ENCODE peak calls at places on chromosomes 6 and 20, in six cellular contexts. S, A, V, K, U and T are unnamed samples.

GRCh38 chr6:155224031-155224451 is 39.8 kb upstream of the CLDN20 start:
- DNase-seq in S (no peak), A (peak; percentile 85), V (peak; percentile 74), K (peak; percentile 97), U (peak; percentile 78), T (peak; percentile 74)

GRCh38 chr6:142902636-142903053 is 42.3 kb downstream of the HIVEP2 start:
- DNase-seq in S (peak; percentile 88), A (peak; percentile 98), V (peak; percentile 98), K (peak; percentile 97), U (peak; percentile 99), T (peak; percentile 99)

GRCh38 chr6:144477396-144477795 is 192.3 kb downstream of the UTRN start:
- DNase-seq in S (no peak), A (no peak), V (peak; percentile 29), K (no peak), U (peak; percentile 79), T (peak; percentile 11)

GRCh38 chr6:7163661-7164071 is 55.9 kb downstream of the RREB1 start:
- DNase-seq in S (no peak), A (no peak), V (no peak), K (no peak), U (no peak), T (no peak)

GRCh38 chr20:25486377-25486776 is 78.9 kb downstream of the GINS1 start:
- DNase-seq in S (no peak), A (no peak), V (peak; percentile 38), K (no peak), U (peak; percentile 68), T (peak; percentile 20)

GRCh38 chr20:32252189-32252588 is 25.3 kb upstream of the KIF3B start:
- DNase-seq in S (peak; percentile 60), A (no peak), V (no peak), K (no peak), U (no peak), T (no peak)

GRCh38 chr20:34337982-34338756 is 24.9 kb upstream of the ITCH start:
- DNase-seq in S (no peak), A (no peak), V (no peak), K (no peak), U (no peak), T (no peak)

GRCh38 chr6:46452312-46452917 is 38.8 kb downstream of the RCAN2 start:
- DNase-seq in S (no peak), A (no peak), V (no peak), K (peak; percentile 17), U (no peak), T (no peak)

GRCh38 chr6:33771342-33772113 is 17.4 kb downstream of the LEMD2 start:
- DNase-seq in S (peak; percentile 65), A (peak; percentile 94), V (peak; percentile 98), K (peak; percentile 51), U (peak; percentile 100), T (peak; percentile 93)

GRCh38 chr6:133590814-133591213 is 298.1 kb upstream of the TCF21 start:
- DNase-seq in S (no peak), A (no peak), V (no peak), K (peak; percentile 96), U (peak; percentile 21), T (peak; percentile 78)

GRCh38 chr6:133768656-133769295 is 120.1 kb upstream of the TCF21 start:
- DNase-seq in S (no peak), A (no peak), V (peak; percentile 70), K (peak; percentile 60), U (no peak), T (peak; percentile 52)

GRCh38 chr20:22529150-22530019 is 55.0 kb downstream of the FOXA2 start:
- DNase-seq in S (no peak), A (no peak), V (no peak), K (no peak), U (no peak), T (no peak)

GRCh38 chr6:148720371-148720770 is 26.5 kb upstream of the UST start:
- DNase-seq in S (no peak), A (no peak), V (peak; percentile 59), K (no peak), U (peak; percentile 46), T (peak; percentile 29)

GRCh38 chr20:52379723-52380336 is 188.3 kb upstream of the ZFP64 start:
- DNase-seq in S (no peak), A (peak; percentile 27), V (peak; percentile 51), K (no peak), U (peak; percentile 15), T (no peak)

GRCh38 chr6:1286972-1287600 is 24.8 kb upstream of the FOXQ1 start:
- DNase-seq in S (no peak), A (peak; percentile 31), V (peak; percentile 59), K (peak; percentile 99), U (peak; percentile 93), T (peak; percentile 88)

GRCh38 chr6:88494401-88495140 is 328.4 kb upstream of the CNR1 start:
- DNase-seq in S (no peak), A (no peak), V (no peak), K (no peak), U (no peak), T (no peak)

GRCh38 chr6:116165596-116165995 is 39.7 kb upstream of the COL10A1 start:
- DNase-seq in S (no peak), A (no peak), V (no peak), K (no peak), U (no peak), T (no peak)

GRCh38 chr6:135505648-135506047 is 8.1 kb upstream of the AHI1 start:
- DNase-seq in S (no peak), A (no peak), V (no peak), K (no peak), U (peak; percentile 17), T (no peak)

GRCh38 chr6:135503703-135504475 is 6.3 kb upstream of the AHI1 start:
- DNase-seq in S (no peak), A (no peak), V (no peak), K (no peak), U (no peak), T (no peak)

GRCh38 chr6:135504734-135505133 is 7.2 kb upstream of the AHI1 start:
- DNase-seq in S (no peak), A (no peak), V (no peak), K (no peak), U (no peak), T (no peak)

GRCh38 chr6:135505222-135505621 is 7.7 kb upstream of the AHI1 start:
- DNase-seq in S (no peak), A (no peak), V (no peak), K (no peak), U (no peak), T (no peak)

GRCh38 chr6:135506270-135506997 is 8.9 kb upstream of the AHI1 start:
- DNase-seq in S (no peak), A (peak; percentile 38), V (peak; percentile 81), K (peak; percentile 8), U (peak; percentile 56), T (no peak)
- TF ChIP-seq CTCF in S (peak; percentile 63), A (peak; percentile 48), V (peak; percentile 39), K (peak; percentile 58), U (peak; percentile 59), T (peak; percentile 43)

GRCh38 chr20:61311656-61312387 is 59.8 kb downstream of the CDH4 start:
- DNase-seq in S (no peak), A (no peak), V (no peak), K (peak; percentile 13), U (no peak), T (no peak)
- H3K4me3 ChIP-seq in S (no peak overlapping the region), A (no peak overlapping the region), V (no peak overlapping the region), K (no peak overlapping the region), U (no peak overlapping the region), T (no peak overlapping the region)

GRCh38 chr6:91337967-91338366 is 751.1 kb upstream of the MAP3K7 start:
- DNase-seq in S (no peak), A (no peak), V (no peak), K (no peak), U (no peak), T (no peak)
- TF ChIP-seq CTCF in S (no peak), A (peak; percentile 34), V (peak; percentile 16), K (peak; percentile 23), U (no peak), T (peak; percentile 3)

GRCh38 chr6:124997196-124997875 is 35.1 kb downstream of the RNF217 start:
- DNase-seq in S (no peak), A (no peak), V (no peak), K (no peak), U (no peak), T (no peak)

GRCh38 chr6:125001684-125002083 is 39.4 kb downstream of the RNF217 start:
- DNase-seq in S (no peak), A (no peak), V (no peak), K (no peak), U (no peak), T (no peak)

GRCh38 chr6:125002090-125002741 is 40.0 kb downstream of the RNF217 start:
- DNase-seq in S (no peak), A (no peak), V (peak; percentile 72), K (no peak), U (peak; percentile 70), T (no peak)

GRCh38 chr6:124996411-124996810 is 34.2 kb downstream of the RNF217 start:
- DNase-seq in S (no peak), A (no peak), V (no peak), K (no peak), U (no peak), T (no peak)

DNA sequence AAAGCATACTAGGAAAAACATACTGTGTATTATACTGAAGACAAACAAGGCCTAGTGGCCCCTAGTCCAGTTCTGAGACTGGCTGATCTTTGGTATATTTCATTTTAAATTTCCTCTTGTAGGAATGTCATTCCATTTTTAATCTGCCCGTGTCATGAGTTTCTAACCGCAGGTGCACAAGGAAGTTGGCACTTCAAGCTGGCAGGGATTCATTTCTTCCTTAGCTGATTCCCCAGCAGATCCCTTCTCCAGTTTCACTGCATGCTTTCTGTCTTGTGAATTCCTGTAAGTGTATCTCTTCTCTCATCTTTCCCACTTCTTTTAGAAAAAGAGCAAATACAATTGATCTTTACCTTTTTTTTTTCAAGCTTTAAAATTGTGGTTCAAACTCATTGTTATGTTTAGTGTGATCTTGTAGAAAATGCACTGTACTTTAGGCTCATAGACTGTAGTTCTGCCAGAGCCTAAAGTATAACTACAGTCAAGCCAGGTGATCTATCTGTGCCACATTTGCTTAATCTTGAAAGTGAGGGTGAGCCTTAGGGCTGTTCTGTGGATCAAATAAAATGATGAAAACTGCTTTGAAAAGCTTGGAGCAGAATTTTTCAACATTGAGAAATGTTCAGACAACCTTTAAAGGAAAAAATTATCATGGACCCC is 37.0 kb downstream of the RNF217 start:
- DNase-seq in S (no peak), A (no peak), V (no peak), K (no peak), U (no peak), T (no peak)
- H3K4me3 ChIP-seq in S (no peak overlapping the region), A (no peak overlapping the region), V (no peak overlapping the region), K (no peak overlapping the region), U (no peak overlapping the region), T (no peak overlapping the region)

DNA sequence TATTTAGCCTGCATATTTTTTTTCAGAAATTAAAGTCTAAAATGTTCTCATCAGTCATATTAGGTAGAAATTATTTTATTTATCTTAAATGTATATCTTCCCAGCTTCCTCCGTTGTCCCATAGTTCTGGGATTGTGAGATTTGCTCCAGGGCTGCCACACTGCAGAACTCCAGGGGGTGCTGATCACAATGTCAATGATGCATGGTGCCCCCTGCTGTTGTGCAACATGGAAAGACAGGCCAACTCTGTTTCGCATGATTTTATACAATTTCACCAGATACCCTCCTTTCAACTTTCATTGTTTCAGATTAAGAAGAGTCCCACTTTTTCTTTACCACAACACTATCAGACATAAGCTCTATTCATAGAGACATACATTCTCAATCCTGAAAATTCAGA is 35.9 kb downstream of the ID4 start:
- DNase-seq in S (no peak), A (no peak), V (no peak), K (no peak), U (no peak), T (no peak)
- TF ChIP-seq CTCF in S (no peak), A (peak; percentile 38), V (no peak), K (no peak), U (peak; percentile 17), T (no peak)

GRCh38 chr20:46430921-46431712 is 24.7 kb upstream of the ELMO2 start:
- DNase-seq in S (no peak), A (no peak), V (no peak), K (no peak), U (no peak), T (no peak)
- H3K4me3 ChIP-seq in S (no peak overlapping the region), A (no peak overlapping the region), V (no peak overlapping the region), K (no peak overlapping the region), U (no peak overlapping the region), T (no peak overlapping the region)